ENCODE peak calls at places on chromosomes 1 and 21, in seven cellular contexts. One of them, this sample, is unnamed.

GRCh38 chr1:2989976-2990375 is 31.3 kb upstream of the ACTRT2 start:
- DNase-seq in heart right ventricle: no peak
- DNase-seq in GM20000: no peak
- DNase-seq in kidney epithelial cell: no peak
- DNase-seq in brain microvascular endothelial cell: no peak
- DNase-seq in ovary: no peak
- DNase-seq in H9: no peak
- DNase-seq in this sample: no peak

GRCh38 chr1:76865696-76866291 is 1.5 kb upstream of the ST6GALNAC5 start:
- DNase-seq in heart right ventricle: no peak
- DNase-seq in GM20000: no peak
- DNase-seq in kidney epithelial cell: no peak
- DNase-seq in brain microvascular endothelial cell: no peak
- DNase-seq in ovary: no peak
- DNase-seq in H9: no peak
- DNase-seq in this sample: no peak

GRCh38 chr21:35252831-35253230 is 203.7 kb upstream of the RUNX1 start:
- DNase-seq in heart right ventricle: no peak
- DNase-seq in GM20000: no peak
- DNase-seq in kidney epithelial cell: no peak
- DNase-seq in brain microvascular endothelial cell: no peak
- DNase-seq in ovary: no peak
- DNase-seq in H9: no peak
- DNase-seq in this sample: peak

GRCh38 chr1:230084408-230085177 is 17.6 kb downstream of the GALNT2 start:
- DNase-seq in heart right ventricle: peak
- DNase-seq in GM20000: no peak
- DNase-seq in kidney epithelial cell: peak
- DNase-seq in brain microvascular endothelial cell: peak
- DNase-seq in ovary: peak
- DNase-seq in H9: no peak
- DNase-seq in this sample: peak

GRCh38 chr1:229563241-229563640 is 4.7 kb upstream of the ABCB10 start:
- DNase-seq in heart right ventricle: no peak
- DNase-seq in GM20000: no peak
- DNase-seq in kidney epithelial cell: peak
- DNase-seq in brain microvascular endothelial cell: no peak
- DNase-seq in ovary: no peak
- DNase-seq in H9: peak
- DNase-seq in this sample: no peak

GRCh38 chr1:117930173-117930447 is 571 bp downstream of the WDR3 start:
- DNase-seq in heart right ventricle: no peak
- DNase-seq in GM20000: peak
- DNase-seq in kidney epithelial cell: no peak
- DNase-seq in brain microvascular endothelial cell: no peak
- DNase-seq in ovary: no peak
- DNase-seq in H9: no peak
- DNase-seq in this sample: no peak

GRCh38 chr1:40438391-40439015 is 11.8 kb upstream of the ZFP69B start:
- DNase-seq in heart right ventricle: no peak
- DNase-seq in GM20000: peak
- DNase-seq in kidney epithelial cell: no peak
- DNase-seq in brain microvascular endothelial cell: peak
- DNase-seq in ovary: no peak
- DNase-seq in H9: no peak
- DNase-seq in this sample: peak

GRCh38 chr1:93616996-93617669 is 64.5 kb downstream of the BCAR3 start:
- DNase-seq in heart right ventricle: peak
- DNase-seq in GM20000: no peak
- DNase-seq in kidney epithelial cell: no peak
- DNase-seq in brain microvascular endothelial cell: no peak
- DNase-seq in ovary: peak
- DNase-seq in H9: no peak
- DNase-seq in this sample: no peak

GRCh38 chr1:3368711-3369436 is 85.6 kb upstream of the ARHGEF16 start:
- DNase-seq in heart right ventricle: no peak
- DNase-seq in GM20000: no peak
- DNase-seq in kidney epithelial cell: no peak
- DNase-seq in brain microvascular endothelial cell: no peak
- DNase-seq in ovary: no peak
- DNase-seq in H9: no peak
- DNase-seq in this sample: peak

GRCh38 chr1:89525169-89525855 is 683 bp downstream of the LRRC8B start:
- DNase-seq in heart right ventricle: peak
- DNase-seq in GM20000: peak
- DNase-seq in kidney epithelial cell: no peak
- DNase-seq in brain microvascular endothelial cell: no peak
- DNase-seq in ovary: peak
- DNase-seq in H9: no peak
- DNase-seq in this sample: peak

GRCh38 chr1:48710318-48710717 is 66.4 kb downstream of the BEND5 start:
- DNase-seq in heart right ventricle: no peak
- DNase-seq in GM20000: no peak
- DNase-seq in kidney epithelial cell: no peak
- DNase-seq in brain microvascular endothelial cell: no peak
- DNase-seq in ovary: no peak
- DNase-seq in H9: peak
- DNase-seq in this sample: no peak

GRCh38 chr1:9628541-9629444 is 22.7 kb upstream of the PIK3CD start:
- DNase-seq in heart right ventricle: no peak
- DNase-seq in GM20000: peak
- DNase-seq in kidney epithelial cell: no peak
- DNase-seq in brain microvascular endothelial cell: no peak
- DNase-seq in ovary: no peak
- DNase-seq in H9: no peak
- DNase-seq in this sample: no peak

GRCh38 chr1:113434874-113435175 is 44.5 kb downstream of the MAGI3 start:
- DNase-seq in heart right ventricle: no peak
- DNase-seq in GM20000: no peak
- DNase-seq in kidney epithelial cell: no peak
- DNase-seq in brain microvascular endothelial cell: no peak
- DNase-seq in ovary: no peak
- DNase-seq in H9: no peak
- DNase-seq in this sample: no peak

GRCh38 chr1:172581779-172582178 is 48.8 kb downstream of the SUCO start:
- DNase-seq in heart right ventricle: no peak
- DNase-seq in GM20000: no peak
- DNase-seq in kidney epithelial cell: no peak
- DNase-seq in brain microvascular endothelial cell: peak
- DNase-seq in ovary: no peak
- DNase-seq in H9: no peak
- DNase-seq in this sample: no peak

GRCh38 chr1:225824522-225824921 is 14.6 kb downstream of the EPHX1 start:
- DNase-seq in heart right ventricle: no peak
- DNase-seq in GM20000: no peak
- DNase-seq in kidney epithelial cell: no peak
- DNase-seq in brain microvascular endothelial cell: no peak
- DNase-seq in ovary: no peak
- DNase-seq in H9: no peak
- DNase-seq in this sample: no peak

GRCh38 chr1:55310517-55310927 is 95.4 kb upstream of the USP24 start:
- DNase-seq in heart right ventricle: no peak
- DNase-seq in GM20000: no peak
- DNase-seq in kidney epithelial cell: peak
- DNase-seq in brain microvascular endothelial cell: peak
- DNase-seq in ovary: no peak
- DNase-seq in H9: no peak
- DNase-seq in this sample: peak

GRCh38 chr1:32884726-32885125 is 1.6 kb upstream of the HPCA start:
- DNase-seq in heart right ventricle: no peak
- DNase-seq in GM20000: no peak
- DNase-seq in kidney epithelial cell: no peak
- DNase-seq in brain microvascular endothelial cell: no peak
- DNase-seq in ovary: no peak
- DNase-seq in H9: no peak
- DNase-seq in this sample: no peak

GRCh38 chr1:66300986-66301451 is 232.9 kb upstream of the SGIP1 start:
- DNase-seq in heart right ventricle: no peak
- DNase-seq in GM20000: peak
- DNase-seq in kidney epithelial cell: no peak
- DNase-seq in brain microvascular endothelial cell: peak
- DNase-seq in ovary: no peak
- DNase-seq in H9: no peak
- DNase-seq in this sample: no peak

GRCh38 chr21:21860888-21861287 is 862.7 kb downstream of the NCAM2 start:
- DNase-seq in heart right ventricle: no peak
- DNase-seq in GM20000: no peak
- DNase-seq in kidney epithelial cell: no peak
- DNase-seq in brain microvascular endothelial cell: no peak
- DNase-seq in ovary: no peak
- DNase-seq in H9: no peak
- DNase-seq in this sample: peak

GRCh38 chr1:42913426-42914091 is 45.1 kb downstream of the SLC2A1 start:
- DNase-seq in heart right ventricle: peak
- DNase-seq in GM20000: peak
- DNase-seq in kidney epithelial cell: peak
- DNase-seq in brain microvascular endothelial cell: peak
- DNase-seq in ovary: peak
- DNase-seq in H9: peak
- DNase-seq in this sample: peak

GRCh38 chr1:89894210-89894668 is 73.4 kb downstream of the LRRC8D start:
- DNase-seq in heart right ventricle: no peak
- DNase-seq in GM20000: no peak
- DNase-seq in kidney epithelial cell: no peak
- DNase-seq in brain microvascular endothelial cell: peak
- DNase-seq in ovary: no peak
- DNase-seq in H9: no peak
- DNase-seq in this sample: peak

DNA sequence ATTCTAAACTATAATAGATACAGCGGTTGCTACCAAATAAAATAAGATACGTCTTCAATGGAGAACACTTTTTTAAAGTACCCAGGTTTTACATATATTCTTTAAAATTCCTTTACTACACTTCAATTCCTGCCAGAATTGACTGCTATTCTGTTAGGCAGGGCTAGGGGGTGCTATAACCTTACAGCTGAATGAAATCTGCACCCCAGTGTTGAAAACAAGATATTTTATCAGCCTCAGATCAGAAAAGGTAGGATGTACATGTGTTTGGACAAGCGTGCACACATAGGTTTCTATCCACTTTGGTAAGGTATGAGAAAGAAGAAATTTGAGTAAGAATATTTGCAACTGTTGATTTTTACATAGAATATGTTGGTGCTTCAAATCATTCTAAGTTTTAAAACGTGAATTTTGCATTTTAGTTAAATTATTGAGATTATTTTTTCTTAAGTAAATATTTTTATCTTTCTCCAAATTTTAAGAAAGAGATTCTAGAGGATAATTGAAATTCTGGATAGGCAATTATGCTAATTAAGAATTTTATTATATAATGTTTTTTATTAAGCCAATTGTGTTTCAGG is 490.8 kb upstream of the ADGRL4 start:
- DNase-seq in heart right ventricle: no peak
- DNase-seq in GM20000: peak
- DNase-seq in kidney epithelial cell: peak
- DNase-seq in brain microvascular endothelial cell: peak
- DNase-seq in ovary: no peak
- DNase-seq in H9: no peak
- DNase-seq in this sample: peak
- TF ChIP-seq CTCF in heart right ventricle: peak
- TF ChIP-seq CTCF in GM20000: peak
- TF ChIP-seq CTCF in kidney epithelial cell: peak
- TF ChIP-seq CTCF in brain microvascular endothelial cell: peak
- TF ChIP-seq CTCF in ovary: no peak
- TF ChIP-seq CTCF in H9: peak
- TF ChIP-seq CTCF in this sample: peak

GRCh38 chr1:155278689-155279160 is 1.5 kb downstream of the HCN3 start:
- DNase-seq in heart right ventricle: no peak
- DNase-seq in GM20000: no peak
- DNase-seq in kidney epithelial cell: no peak
- DNase-seq in brain microvascular endothelial cell: no peak
- DNase-seq in ovary: no peak
- DNase-seq in H9: no peak
- DNase-seq in this sample: peak
- TF ChIP-seq CTCF in heart right ventricle: no peak
- TF ChIP-seq CTCF in GM20000: no peak
- TF ChIP-seq CTCF in kidney epithelial cell: no peak
- TF ChIP-seq CTCF in brain microvascular endothelial cell: no peak
- TF ChIP-seq CTCF in ovary: no peak
- TF ChIP-seq CTCF in H9: no peak
- TF ChIP-seq CTCF in this sample: no peak

DNA sequence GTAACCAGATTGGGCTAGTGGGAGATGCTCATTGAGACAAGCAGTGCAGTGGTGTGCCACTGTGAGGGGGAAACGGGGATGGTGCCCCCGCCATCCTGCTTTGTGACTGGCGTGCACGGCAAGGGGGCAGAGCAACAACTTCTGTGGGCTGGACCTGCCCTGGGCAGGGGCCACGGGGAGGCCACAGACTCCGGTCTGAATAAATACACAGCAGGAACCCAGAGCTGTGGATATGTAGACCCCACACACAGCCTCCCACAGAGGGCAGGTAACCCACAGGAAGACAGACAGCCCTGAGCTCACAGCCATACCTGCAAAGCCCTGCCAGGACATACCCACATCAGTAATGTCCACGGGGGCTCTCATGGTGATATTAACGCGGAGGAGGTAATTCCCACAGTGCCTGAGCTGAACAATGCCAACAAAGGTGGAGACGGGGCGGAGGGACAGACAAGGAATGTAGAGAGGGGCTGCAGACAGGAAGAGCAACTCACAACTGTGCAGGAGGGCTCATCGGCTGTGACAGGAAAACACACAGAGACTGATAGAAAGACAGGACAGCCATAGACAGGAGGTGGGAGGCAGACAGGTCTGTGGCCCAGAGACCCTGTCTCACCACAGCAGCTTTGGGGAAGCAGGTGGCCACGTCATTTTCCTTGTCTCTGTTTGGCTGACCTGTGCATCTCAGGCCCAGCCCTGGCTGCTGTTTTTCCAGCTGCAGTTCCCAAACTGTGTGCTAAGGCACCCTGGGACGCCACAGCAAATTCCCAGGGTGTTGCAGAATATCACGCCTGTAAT is 4.9 kb upstream of the WNT3A start:
- DNase-seq in heart right ventricle: no peak
- DNase-seq in GM20000: no peak
- DNase-seq in kidney epithelial cell: no peak
- DNase-seq in brain microvascular endothelial cell: no peak
- DNase-seq in ovary: no peak
- DNase-seq in H9: no peak
- DNase-seq in this sample: no peak
- TF ChIP-seq CTCF in heart right ventricle: no peak
- TF ChIP-seq CTCF in GM20000: no peak
- TF ChIP-seq CTCF in kidney epithelial cell: no peak
- TF ChIP-seq CTCF in brain microvascular endothelial cell: no peak
- TF ChIP-seq CTCF in ovary: no peak
- TF ChIP-seq CTCF in H9: no peak
- TF ChIP-seq CTCF in this sample: no peak

DNA sequence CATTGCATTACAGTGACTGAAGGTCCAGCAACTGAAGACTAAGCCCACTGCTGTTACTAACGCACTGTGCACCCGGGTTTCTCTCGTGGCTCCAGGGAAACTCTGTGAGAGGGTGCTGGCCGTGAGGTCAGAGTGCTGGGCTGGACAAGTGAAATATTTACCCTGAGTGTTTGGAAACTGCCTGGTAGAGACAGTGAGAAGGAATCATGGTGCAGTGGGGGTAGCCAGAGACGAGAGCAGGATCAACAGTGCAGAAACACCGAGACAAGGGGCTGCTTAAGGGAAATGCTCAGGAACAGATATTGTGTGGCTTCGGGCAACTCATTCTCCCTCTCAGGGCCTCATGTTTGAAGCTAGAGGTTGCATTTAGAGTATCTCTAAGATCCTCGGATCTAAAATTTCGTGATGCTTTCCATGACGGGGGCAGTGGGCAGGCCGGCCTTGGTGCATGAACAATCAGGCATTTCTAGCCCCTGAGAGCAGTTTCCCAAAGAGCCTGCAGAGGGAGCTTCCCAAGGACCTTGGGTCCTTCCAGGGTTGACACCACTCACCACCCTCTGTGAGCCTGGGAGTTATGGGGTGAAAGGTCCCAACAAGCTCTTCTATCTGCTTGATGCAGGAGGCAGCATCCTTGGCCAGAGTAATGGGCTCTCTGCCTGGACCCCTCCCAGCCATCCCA is 9.7 kb downstream of the CD2 start:
- DNase-seq in heart right ventricle: no peak
- DNase-seq in GM20000: no peak
- DNase-seq in kidney epithelial cell: no peak
- DNase-seq in brain microvascular endothelial cell: no peak
- DNase-seq in ovary: no peak
- DNase-seq in H9: peak
- DNase-seq in this sample: no peak
- TF ChIP-seq CTCF in heart right ventricle: peak
- TF ChIP-seq CTCF in GM20000: no peak
- TF ChIP-seq CTCF in kidney epithelial cell: peak
- TF ChIP-seq CTCF in brain microvascular endothelial cell: peak
- TF ChIP-seq CTCF in ovary: no peak
- TF ChIP-seq CTCF in H9: peak
- TF ChIP-seq CTCF in this sample: peak